ENCODE peak calls at places on chromosomes 16 and 17, in eight cellular contexts. One of them, this sample, is unnamed. For H3K36me3, the result is how much of the 10 kb centered on the place peaks cover.

GRCh38 chr17:45003877-45004276 is 35.8 kb upstream of the C1QL1 start:
- DNase-seq in esophagus squamous epithelium: no peak
- DNase-seq in heart left ventricle: no peak
- DNase-seq in transverse colon: no peak
- DNase-seq in IMR-90: no peak
- DNase-seq in adrenal gland: no peak
- DNase-seq in CD8-positive, alpha-beta T cell: no peak
- DNase-seq in RWPE2: no peak
- DNase-seq in this sample: no peak

GRCh38 chr16:74320707-74321106 is 24.1 kb downstream of the PSMD7 start:
- DNase-seq in esophagus squamous epithelium: no peak
- DNase-seq in heart left ventricle: no peak
- DNase-seq in transverse colon: no peak
- DNase-seq in IMR-90: no peak
- DNase-seq in adrenal gland: peak
- DNase-seq in CD8-positive, alpha-beta T cell: no peak
- DNase-seq in RWPE2: no peak
- DNase-seq in this sample: no peak

GRCh38 chr17:68383443-68384321 is 73.6 kb downstream of the WIPI1 start:
- DNase-seq in esophagus squamous epithelium: no peak
- DNase-seq in heart left ventricle: no peak
- DNase-seq in transverse colon: no peak
- DNase-seq in IMR-90: peak
- DNase-seq in adrenal gland: no peak
- DNase-seq in CD8-positive, alpha-beta T cell: peak
- DNase-seq in RWPE2: no peak
- DNase-seq in this sample: no peak

GRCh38 chr16:77594798-77595625 is 127.3 kb upstream of the NUDT7 start:
- DNase-seq in esophagus squamous epithelium: no peak
- DNase-seq in heart left ventricle: no peak
- DNase-seq in transverse colon: no peak
- DNase-seq in IMR-90: no peak
- DNase-seq in adrenal gland: no peak
- DNase-seq in CD8-positive, alpha-beta T cell: no peak
- DNase-seq in RWPE2: no peak
- DNase-seq in this sample: no peak

GRCh38 chr16:48628359-48628985 is 18.5 kb upstream of the N4BP1 start:
- DNase-seq in esophagus squamous epithelium: no peak
- DNase-seq in heart left ventricle: no peak
- DNase-seq in transverse colon: no peak
- DNase-seq in IMR-90: no peak
- DNase-seq in adrenal gland: no peak
- DNase-seq in CD8-positive, alpha-beta T cell: no peak
- DNase-seq in RWPE2: peak
- DNase-seq in this sample: peak

GRCh38 chr17:43961954-43962353 is 8.2 kb upstream of the PYY start:
- DNase-seq in esophagus squamous epithelium: no peak
- DNase-seq in heart left ventricle: no peak
- DNase-seq in transverse colon: no peak
- DNase-seq in IMR-90: no peak
- DNase-seq in adrenal gland: no peak
- DNase-seq in CD8-positive, alpha-beta T cell: no peak
- DNase-seq in RWPE2: no peak
- DNase-seq in this sample: no peak

GRCh38 chr17:44309472-44309871 is 1.1 kb downstream of the RUNDC3A start:
- DNase-seq in esophagus squamous epithelium: no peak
- DNase-seq in heart left ventricle: no peak
- DNase-seq in transverse colon: no peak
- DNase-seq in IMR-90: no peak
- DNase-seq in adrenal gland: no peak
- DNase-seq in CD8-positive, alpha-beta T cell: no peak
- DNase-seq in RWPE2: no peak
- DNase-seq in this sample: no peak

GRCh38 chr17:21089145-21089544 is 37.6 kb upstream of the DHRS7B start:
- DNase-seq in esophagus squamous epithelium: no peak
- DNase-seq in heart left ventricle: no peak
- DNase-seq in transverse colon: no peak
- DNase-seq in IMR-90: no peak
- DNase-seq in adrenal gland: no peak
- DNase-seq in CD8-positive, alpha-beta T cell: no peak
- DNase-seq in RWPE2: no peak
- DNase-seq in this sample: no peak

GRCh38 chr17:15236281-15237105 is 28.6 kb downstream of the PMP22 start:
- DNase-seq in esophagus squamous epithelium: no peak
- DNase-seq in heart left ventricle: no peak
- DNase-seq in transverse colon: no peak
- DNase-seq in IMR-90: peak
- DNase-seq in adrenal gland: no peak
- DNase-seq in CD8-positive, alpha-beta T cell: no peak
- DNase-seq in RWPE2: no peak
- DNase-seq in this sample: no peak

GRCh38 chr16:66358231-66358630 is 8.3 kb upstream of the CDH5 start:
- DNase-seq in esophagus squamous epithelium: no peak
- DNase-seq in heart left ventricle: no peak
- DNase-seq in transverse colon: no peak
- DNase-seq in IMR-90: no peak
- DNase-seq in adrenal gland: no peak
- DNase-seq in CD8-positive, alpha-beta T cell: no peak
- DNase-seq in RWPE2: no peak
- DNase-seq in this sample: no peak

GRCh38 chr17:77854759-77855745 is 103.5 kb upstream of the TNRC6C start:
- DNase-seq in esophagus squamous epithelium: no peak
- DNase-seq in heart left ventricle: no peak
- DNase-seq in transverse colon: no peak
- DNase-seq in IMR-90: no peak
- DNase-seq in adrenal gland: no peak
- DNase-seq in CD8-positive, alpha-beta T cell: no peak
- DNase-seq in RWPE2: no peak
- DNase-seq in this sample: no peak

GRCh38 chr17:30376621-30377452 is 1.9 kb upstream of the CPD start:
- DNase-seq in esophagus squamous epithelium: no peak
- DNase-seq in heart left ventricle: no peak
- DNase-seq in transverse colon: no peak
- DNase-seq in IMR-90: peak
- DNase-seq in adrenal gland: no peak
- DNase-seq in CD8-positive, alpha-beta T cell: no peak
- DNase-seq in RWPE2: no peak
- DNase-seq in this sample: no peak

GRCh38 chr17:15409721-15410247 is 57.6 kb downstream of the CDRT4 start:
- DNase-seq in esophagus squamous epithelium: no peak
- DNase-seq in heart left ventricle: no peak
- DNase-seq in transverse colon: peak
- DNase-seq in IMR-90: peak
- DNase-seq in adrenal gland: no peak
- DNase-seq in CD8-positive, alpha-beta T cell: no peak
- DNase-seq in RWPE2: no peak
- DNase-seq in this sample: no peak

GRCh38 chr16:50332599-50332998 is 36.2 kb downstream of the BRD7 start:
- DNase-seq in esophagus squamous epithelium: no peak
- DNase-seq in heart left ventricle: no peak
- DNase-seq in transverse colon: no peak
- DNase-seq in IMR-90: no peak
- DNase-seq in adrenal gland: no peak
- DNase-seq in CD8-positive, alpha-beta T cell: no peak
- DNase-seq in RWPE2: no peak
- DNase-seq in this sample: no peak

GRCh38 chr17:43874293-43874692 is 27.3 kb downstream of the CD300LG start:
- DNase-seq in esophagus squamous epithelium: no peak
- DNase-seq in heart left ventricle: no peak
- DNase-seq in transverse colon: peak
- DNase-seq in IMR-90: no peak
- DNase-seq in adrenal gland: no peak
- DNase-seq in CD8-positive, alpha-beta T cell: no peak
- DNase-seq in RWPE2: no peak
- DNase-seq in this sample: peak

GRCh38 chr16:15404792-15405191 is 9.2 kb downstream of the MPV17L start:
- DNase-seq in esophagus squamous epithelium: no peak
- DNase-seq in heart left ventricle: no peak
- DNase-seq in transverse colon: peak
- DNase-seq in IMR-90: no peak
- DNase-seq in adrenal gland: peak
- DNase-seq in CD8-positive, alpha-beta T cell: no peak
- DNase-seq in RWPE2: no peak
- DNase-seq in this sample: no peak

GRCh38 chr16:2586241-2586640 is 48.4 kb downstream of the PDPK1 start:
- DNase-seq in esophagus squamous epithelium: no peak
- DNase-seq in heart left ventricle: no peak
- DNase-seq in transverse colon: no peak
- DNase-seq in IMR-90: no peak
- DNase-seq in adrenal gland: peak
- DNase-seq in CD8-positive, alpha-beta T cell: no peak
- DNase-seq in RWPE2: peak
- DNase-seq in this sample: no peak
- TF ChIP-seq CTCF in esophagus squamous epithelium: no peak
- TF ChIP-seq CTCF in heart left ventricle: no peak
- TF ChIP-seq CTCF in transverse colon: no peak
- TF ChIP-seq CTCF in IMR-90: peak
- TF ChIP-seq CTCF in adrenal gland: no peak
- TF ChIP-seq CTCF in CD8-positive, alpha-beta T cell: no peak
- TF ChIP-seq CTCF in RWPE2: no peak
- TF ChIP-seq CTCF in this sample: no peak

DNA sequence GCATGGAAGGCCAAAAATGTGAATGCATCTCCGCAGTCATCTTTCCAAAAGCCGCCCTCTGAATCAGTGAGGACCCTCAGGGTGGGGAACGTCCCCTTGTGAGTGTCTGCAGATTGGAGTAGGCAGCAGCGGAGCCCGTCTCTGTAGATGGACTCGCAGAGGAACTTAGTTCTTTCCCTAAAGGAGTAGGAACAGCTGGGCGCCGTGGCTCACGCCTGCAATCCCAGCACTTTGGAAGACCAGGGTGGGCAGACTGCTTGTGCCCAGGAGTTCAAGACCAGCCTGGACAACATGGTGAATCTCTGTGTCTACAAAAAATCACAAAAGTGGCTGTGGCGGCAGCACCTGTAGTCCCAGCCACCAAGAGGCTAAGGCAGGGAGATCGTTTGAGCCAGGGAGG is 53.7 kb downstream of the WDR45B start:
- DNase-seq in esophagus squamous epithelium: no peak
- DNase-seq in heart left ventricle: peak
- DNase-seq in transverse colon: no peak
- DNase-seq in IMR-90: no peak
- DNase-seq in adrenal gland: no peak
- DNase-seq in CD8-positive, alpha-beta T cell: no peak
- DNase-seq in RWPE2: no peak
- DNase-seq in this sample: no peak
- H3K36me3 ChIP-seq in esophagus squamous epithelium: under half
- H3K36me3 ChIP-seq in heart left ventricle: under half
- H3K36me3 ChIP-seq in transverse colon: under half
- H3K36me3 ChIP-seq in IMR-90: under half
- H3K36me3 ChIP-seq in adrenal gland: under half
- H3K36me3 ChIP-seq in CD8-positive, alpha-beta T cell: under half
- H3K36me3 ChIP-seq in RWPE2: half or more
- H3K36me3 ChIP-seq in this sample: under half

GRCh38 chr17:64073771-64074703 is 53.6 kb upstream of the ICAM2 start:
- DNase-seq in esophagus squamous epithelium: no peak
- DNase-seq in heart left ventricle: no peak
- DNase-seq in transverse colon: no peak
- DNase-seq in IMR-90: no peak
- DNase-seq in adrenal gland: no peak
- DNase-seq in CD8-positive, alpha-beta T cell: no peak
- DNase-seq in RWPE2: no peak
- DNase-seq in this sample: no peak

GRCh38 chr17:64077409-64077808 is 52.5 kb downstream of the ERN1 start:
- DNase-seq in esophagus squamous epithelium: no peak
- DNase-seq in heart left ventricle: no peak
- DNase-seq in transverse colon: no peak
- DNase-seq in IMR-90: peak
- DNase-seq in adrenal gland: no peak
- DNase-seq in CD8-positive, alpha-beta T cell: no peak
- DNase-seq in RWPE2: no peak
- DNase-seq in this sample: peak

GRCh38 chr17:64071111-64071510 is 50.7 kb upstream of the ICAM2 start:
- DNase-seq in esophagus squamous epithelium: no peak
- DNase-seq in heart left ventricle: no peak
- DNase-seq in transverse colon: no peak
- DNase-seq in IMR-90: no peak
- DNase-seq in adrenal gland: no peak
- DNase-seq in CD8-positive, alpha-beta T cell: no peak
- DNase-seq in RWPE2: no peak
- DNase-seq in this sample: no peak

GRCh38 chr17:64070213-64070612 is 49.8 kb upstream of the ICAM2 start:
- DNase-seq in esophagus squamous epithelium: no peak
- DNase-seq in heart left ventricle: no peak
- DNase-seq in transverse colon: no peak
- DNase-seq in IMR-90: no peak
- DNase-seq in adrenal gland: no peak
- DNase-seq in CD8-positive, alpha-beta T cell: no peak
- DNase-seq in RWPE2: no peak
- DNase-seq in this sample: no peak

GRCh38 chr17:64074704-64075484 is 54.5 kb upstream of the ICAM2 start:
- DNase-seq in esophagus squamous epithelium: no peak
- DNase-seq in heart left ventricle: no peak
- DNase-seq in transverse colon: no peak
- DNase-seq in IMR-90: peak
- DNase-seq in adrenal gland: no peak
- DNase-seq in CD8-positive, alpha-beta T cell: no peak
- DNase-seq in RWPE2: no peak
- DNase-seq in this sample: peak
- H3K27ac ChIP-seq in esophagus squamous epithelium: no peak
- H3K27ac ChIP-seq in heart left ventricle: no peak
- H3K27ac ChIP-seq in transverse colon: peak
- H3K27ac ChIP-seq in IMR-90: peak
- H3K27ac ChIP-seq in adrenal gland: no peak
- H3K27ac ChIP-seq in CD8-positive, alpha-beta T cell: no peak
- H3K27ac ChIP-seq in RWPE2: peak
- H3K27ac ChIP-seq in this sample: peak

DNA sequence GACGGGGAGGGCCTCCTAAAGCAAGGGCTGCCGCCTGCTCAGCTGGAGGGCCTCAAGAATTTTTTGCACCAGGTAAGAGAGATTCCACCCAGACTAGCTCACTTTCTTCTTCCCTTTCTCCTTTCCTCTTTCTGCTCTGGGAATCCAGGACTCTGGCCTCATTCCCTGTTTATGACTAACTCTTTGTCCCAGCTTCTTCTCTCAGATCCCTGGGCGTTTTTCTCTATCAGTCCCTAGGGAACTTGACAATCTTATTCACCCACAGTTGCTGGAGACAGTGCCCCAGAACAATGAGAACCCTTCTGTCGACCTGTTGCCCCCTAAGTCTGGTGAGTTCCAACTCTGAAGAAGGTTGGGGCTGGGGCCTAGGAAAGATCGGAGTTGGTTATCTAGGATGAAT is 15.6 kb downstream of the CNTROB start:
- DNase-seq in esophagus squamous epithelium: no peak
- DNase-seq in heart left ventricle: no peak
- DNase-seq in transverse colon: no peak
- DNase-seq in IMR-90: no peak
- DNase-seq in adrenal gland: no peak
- DNase-seq in CD8-positive, alpha-beta T cell: no peak
- DNase-seq in RWPE2: no peak
- DNase-seq in this sample: no peak
- TF ChIP-seq CTCF in esophagus squamous epithelium: no peak
- TF ChIP-seq CTCF in heart left ventricle: no peak
- TF ChIP-seq CTCF in transverse colon: no peak
- TF ChIP-seq CTCF in IMR-90: no peak
- TF ChIP-seq CTCF in adrenal gland: no peak
- TF ChIP-seq CTCF in CD8-positive, alpha-beta T cell: no peak
- TF ChIP-seq CTCF in RWPE2: no peak
- TF ChIP-seq CTCF in this sample: no peak

This sample was measured in stomach.